ENCODE peak calls at places on chromosomes 16 and 17, in nine cellular contexts. N is left kidney; D is aorta; J is cardiac muscle cell; R is stimulated activated CD4-positive, alpha-beta T cell treated with anti-CD3 and anti-CD28 coated beads, Interleukin-2, amount 100 ng/mL, for 48 hours; C is activated naive CD8-positive, alpha-beta T cell treated with anti-CD3 and anti-CD28 coated beads, Interleukin-2, amount 50 U/mL, for 16 hours; L is iPS DF 6.9; Q is naive thymus-derived CD8-positive, alpha-beta T cell; K is activated CD4-positive, alpha-beta T cell treated with anti-CD3 and anti-CD28 coated beads for 48 hours. B is an unnamed sample.
A peak's percentile ranks its signal among the peaks of the same experiment; 100 is the strongest.

GRCh38 chr16:287298-287811 is 4.4 kb downstream of the PDIA2 start:
- DNase-seq in N (no peak), D (no peak), J (no peak), R (no peak), C (no peak), L (no peak), Q (no peak), K (no peak), B (no peak)

GRCh38 chr16:49834496-49835009 is 21.4 kb downstream of the ZNF423 start:
- DNase-seq in N (peak; percentile 89), D (peak; percentile 88), J (peak; percentile 79), R (no peak), C (no peak), L (no peak), Q (no peak), K (no peak), B (peak; percentile 83)

GRCh38 chr16:86222965-86223551 is 287.3 kb upstream of the FOXF1 start:
- DNase-seq in N (no peak), D (no peak), J (peak; percentile 78), R (no peak), C (no peak), L (no peak), Q (no peak), K (no peak), B (no peak)

GRCh38 chr16:58678716-58679115 is 5.9 kb downstream of the SLC38A7 start:
- DNase-seq in N (no peak), D (peak; percentile 57), J (peak; percentile 25), R (no peak), C (no peak), L (no peak), Q (no peak), K (peak; percentile 14), B (no peak)

GRCh38 chr17:44360826-44361225 is 2.8 kb downstream of the FAM171A2 start:
- DNase-seq in N (peak; percentile 95), D (peak; percentile 42), J (peak; percentile 63), R (no peak), C (no peak), L (no peak), Q (no peak), K (no peak), B (no peak)

GRCh38 chr16:11994187-11995119 is 17.9 kb downstream of the SNX29 start:
- DNase-seq in N (no peak), D (peak; percentile 83), J (no peak), R (no peak), C (no peak), L (no peak), Q (no peak), K (no peak), B (peak; percentile 73)

GRCh38 chr16:49194499-49195260 is 87.0 kb downstream of the CBLN1 start:
- DNase-seq in N (peak; percentile 57), D (no peak), J (no peak), R (no peak), C (no peak), L (no peak), Q (no peak), K (no peak), B (no peak)

GRCh38 chr17:28828294-28829040 is 14.1 kb downstream of the FAM222B start:
- DNase-seq in N (no peak), D (no peak), J (no peak), R (no peak), C (no peak), L (no peak), Q (no peak), K (no peak), B (peak; percentile 6)

GRCh38 chr16:86390335-86390734 is 120.0 kb upstream of the FOXF1 start:
- DNase-seq in N (no peak), D (no peak), J (no peak), R (no peak), C (no peak), L (no peak), Q (no peak), K (no peak), B (no peak)

GRCh38 chr17:15414502-15415348 is 52.7 kb downstream of the CDRT4 start:
- DNase-seq in N (peak; percentile 79), D (no peak), J (no peak), R (no peak), C (no peak), L (no peak), Q (no peak), K (no peak), B (no peak)

GRCh38 chr16:4688674-4689045 is 4.7 kb upstream of the NUDT16L1 start:
- DNase-seq in N (no peak), D (no peak), J (no peak), R (no peak), C (no peak), L (no peak), Q (no peak), K (no peak), B (no peak)

GRCh38 chr16:88924834-88925539 is 52.0 kb downstream of the CBFA2T3 start:
- DNase-seq in N (peak; percentile 67), D (peak; percentile 78), J (peak; percentile 89), R (no peak), C (no peak), L (no peak), Q (no peak), K (peak; percentile 60), B (no peak)

GRCh38 chr16:77457046-77457445 is 22.2 kb upstream of the ADAMTS18 start:
- DNase-seq in N (no peak), D (no peak), J (no peak), R (no peak), C (no peak), L (no peak), Q (no peak), K (no peak), B (no peak)

GRCh38 chr17:51428668-51429486 is 168.5 kb downstream of the UTP18 start:
- DNase-seq in N (no peak), D (no peak), J (no peak), R (no peak), C (no peak), L (no peak), Q (no peak), K (no peak), B (no peak)

GRCh38 chr17:2243953-2244352 is 59.6 kb downstream of the SMG6 start:
- DNase-seq in N (no peak), D (no peak), J (no peak), R (no peak), C (no peak), L (no peak), Q (no peak), K (no peak), B (no peak)

GRCh38 chr16:17228048-17228707 is 242.6 kb downstream of the XYLT1 start:
- DNase-seq in N (no peak), D (no peak), J (no peak), R (no peak), C (no peak), L (no peak), Q (no peak), K (no peak), B (no peak)

GRCh38 chr16:66801320-66802105 is at the start of gene TERB1:
- DNase-seq in N (no peak), D (no peak), J (no peak), R (no peak), C (no peak), L (no peak), Q (no peak), K (no peak), B (no peak)

GRCh38 chr16:22188595-22189442 is 17.3 kb upstream of the EEF2K start:
- DNase-seq in N (peak; percentile 89), D (peak; percentile 79), J (peak; percentile 97), R (peak; percentile 43), C (peak; percentile 12), L (no peak), Q (peak; percentile 63), K (peak; percentile 72), B (peak; percentile 80)

GRCh38 chr16:68348645-68349445 is 38.0 kb downstream of the PRMT7 start:
- DNase-seq in N (no peak), D (no peak), J (no peak), R (no peak), C (no peak), L (no peak), Q (no peak), K (no peak), B (no peak)

GRCh38 chr16:48126801-48127644 is 28.8 kb downstream of the ABCC12 start:
- DNase-seq in N (no peak), D (peak; percentile 52), J (peak; percentile 98), R (no peak), C (no peak), L (no peak), Q (no peak), K (no peak), B (no peak)

GRCh38 chr16:89288966-89289365 is 71.5 kb downstream of the ZNF778 start:
- DNase-seq in N (no peak), D (no peak), J (no peak), R (no peak), C (no peak), L (no peak), Q (no peak), K (no peak), B (no peak)

GRCh38 chr17:64099543-64099942 is 30.4 kb downstream of the ERN1 start:
- DNase-seq in N (no peak), D (no peak), J (no peak), R (no peak), C (no peak), L (no peak), Q (no peak), K (no peak), B (no peak)

GRCh38 chr16:84763629-84764028 is 56.2 kb upstream of the CRISPLD2 start:
- DNase-seq in N (no peak), D (no peak), J (no peak), R (no peak), C (no peak), L (no peak), Q (no peak), K (no peak), B (no peak)

GRCh38 chr16:48434653-48435318 is 49.6 kb upstream of the SIAH1 start:
- DNase-seq in N (peak; percentile 10), D (peak; percentile 63), J (peak; percentile 79), R (no peak), C (no peak), L (no peak), Q (no peak), K (no peak), B (no peak)

GRCh38 chr16:24667244-24667764 is 62.1 kb upstream of the TNRC6A start:
- DNase-seq in N (no peak), D (no peak), J (no peak), R (no peak), C (no peak), L (no peak), Q (no peak), K (no peak), B (no peak)

GRCh38 chr17:47907932-47908562 is 12.0 kb downstream of the SP2 start:
- DNase-seq in N (no peak), D (no peak), J (no peak), R (no peak), C (no peak), L (no peak), Q (no peak), K (no peak), B (no peak)

GRCh38 chr17:49371178-49371834 is 9.3 kb upstream of the ZNF652 start:
- DNase-seq in N (peak; percentile 55), D (no peak), J (no peak), R (no peak), C (no peak), L (peak; percentile 80), Q (no peak), K (no peak), B (no peak)

GRCh38 chr17:44904001-44904984 is 5.0 kb upstream of the EFTUD2 start:
- DNase-seq in N (no peak), D (no peak), J (no peak), R (no peak), C (no peak), L (no peak), Q (no peak), K (no peak), B (no peak)

GRCh38 chr16:75377971-75378386 is 55.3 kb downstream of the CFDP1 start:
- DNase-seq in N (peak; percentile 47), D (no peak), J (peak; percentile 96), R (no peak), C (no peak), L (no peak), Q (no peak), K (no peak), B (no peak)

GRCh38 chr16:17225551-17225950 is 245.2 kb downstream of the XYLT1 start:
- DNase-seq in N (no peak), D (no peak), J (no peak), R (no peak), C (no peak), L (no peak), Q (no peak), K (no peak), B (no peak)

GRCh38 chr16:20904507-20905079 is 4.0 kb downstream of the LYRM1 start:
- DNase-seq in N (no peak), D (no peak), J (peak; percentile 88), R (no peak), C (no peak), L (no peak), Q (peak; percentile 10), K (peak; percentile 27), B (no peak)

B was measured in tibial artery.